ENCODE peak calls at places on chromosomes 4 and X, in ten cellular contexts. One of them, this sample, is unnamed.

GRCh38 chrX:724256-724655 is 93.7 kb downstream of the SHOX start:
- DNase-seq in GM18507: no peak
- DNase-seq in SW480: no peak
- DNase-seq in astrocyte of the spinal cord: no peak
- DNase-seq in heart left ventricle: no peak
- DNase-seq in posterior vena cava: peak
- DNase-seq in nucleus accumbens: no peak
- DNase-seq in endothelial cell: no peak
- DNase-seq in stimulated activated CD8-positive, alpha-beta memory T cell treated with anti-CD3 and anti-CD28 coated beads, Interleukin-15, amount 100 ng/mL, for 48 hours: no peak
- DNase-seq in hypothalamus: no peak
- DNase-seq in this sample: no peak

GRCh38 chrX:26409636-26410035 is 193.7 kb downstream of the MAGEB5 start:
- DNase-seq in GM18507: no peak
- DNase-seq in SW480: no peak
- DNase-seq in astrocyte of the spinal cord: no peak
- DNase-seq in heart left ventricle: no peak
- DNase-seq in posterior vena cava: no peak
- DNase-seq in nucleus accumbens: no peak
- DNase-seq in endothelial cell: no peak
- DNase-seq in stimulated activated CD8-positive, alpha-beta memory T cell treated with anti-CD3 and anti-CD28 coated beads, Interleukin-15, amount 100 ng/mL, for 48 hours: no peak
- DNase-seq in hypothalamus: no peak
- DNase-seq in this sample: no peak

GRCh38 chrX:29422034-29422433 is 793.3 kb upstream of the MAGEB2 start:
- DNase-seq in GM18507: no peak
- DNase-seq in SW480: peak
- DNase-seq in astrocyte of the spinal cord: no peak
- DNase-seq in heart left ventricle: no peak
- DNase-seq in posterior vena cava: no peak
- DNase-seq in nucleus accumbens: no peak
- DNase-seq in endothelial cell: no peak
- DNase-seq in stimulated activated CD8-positive, alpha-beta memory T cell treated with anti-CD3 and anti-CD28 coated beads, Interleukin-15, amount 100 ng/mL, for 48 hours: no peak
- DNase-seq in hypothalamus: no peak
- DNase-seq in this sample: no peak

GRCh38 chr4:178941975-178942374 is 1499.7 kb upstream of the AGA start:
- DNase-seq in GM18507: no peak
- DNase-seq in SW480: no peak
- DNase-seq in astrocyte of the spinal cord: no peak
- DNase-seq in heart left ventricle: no peak
- DNase-seq in posterior vena cava: no peak
- DNase-seq in nucleus accumbens: no peak
- DNase-seq in endothelial cell: no peak
- DNase-seq in stimulated activated CD8-positive, alpha-beta memory T cell treated with anti-CD3 and anti-CD28 coated beads, Interleukin-15, amount 100 ng/mL, for 48 hours: no peak
- DNase-seq in hypothalamus: no peak
- DNase-seq in this sample: no peak

GRCh38 chr4:20672262-20672661 is 28.0 kb upstream of the PACRGL start:
- DNase-seq in GM18507: no peak
- DNase-seq in SW480: no peak
- DNase-seq in astrocyte of the spinal cord: no peak
- DNase-seq in heart left ventricle: no peak
- DNase-seq in posterior vena cava: no peak
- DNase-seq in nucleus accumbens: no peak
- DNase-seq in endothelial cell: no peak
- DNase-seq in stimulated activated CD8-positive, alpha-beta memory T cell treated with anti-CD3 and anti-CD28 coated beads, Interleukin-15, amount 100 ng/mL, for 48 hours: no peak
- DNase-seq in hypothalamus: no peak
- DNase-seq in this sample: no peak

GRCh38 chr4:65383589-65384305 is 286.5 kb downstream of the EPHA5 start:
- DNase-seq in GM18507: no peak
- DNase-seq in SW480: no peak
- DNase-seq in astrocyte of the spinal cord: peak
- DNase-seq in heart left ventricle: no peak
- DNase-seq in posterior vena cava: no peak
- DNase-seq in nucleus accumbens: no peak
- DNase-seq in endothelial cell: no peak
- DNase-seq in stimulated activated CD8-positive, alpha-beta memory T cell treated with anti-CD3 and anti-CD28 coated beads, Interleukin-15, amount 100 ng/mL, for 48 hours: no peak
- DNase-seq in hypothalamus: no peak
- DNase-seq in this sample: no peak

GRCh38 chrX:152901816-152902501 is 4.1 kb downstream of the ZNF185 start:
- DNase-seq in GM18507: no peak
- DNase-seq in SW480: no peak
- DNase-seq in astrocyte of the spinal cord: peak
- DNase-seq in heart left ventricle: no peak
- DNase-seq in posterior vena cava: no peak
- DNase-seq in nucleus accumbens: no peak
- DNase-seq in endothelial cell: no peak
- DNase-seq in stimulated activated CD8-positive, alpha-beta memory T cell treated with anti-CD3 and anti-CD28 coated beads, Interleukin-15, amount 100 ng/mL, for 48 hours: no peak
- DNase-seq in hypothalamus: no peak
- DNase-seq in this sample: no peak

GRCh38 chr4:183448436-183448835 is 4.0 kb downstream of the CDKN2AIP start:
- DNase-seq in GM18507: no peak
- DNase-seq in SW480: no peak
- DNase-seq in astrocyte of the spinal cord: no peak
- DNase-seq in heart left ventricle: no peak
- DNase-seq in posterior vena cava: no peak
- DNase-seq in nucleus accumbens: no peak
- DNase-seq in endothelial cell: no peak
- DNase-seq in stimulated activated CD8-positive, alpha-beta memory T cell treated with anti-CD3 and anti-CD28 coated beads, Interleukin-15, amount 100 ng/mL, for 48 hours: no peak
- DNase-seq in hypothalamus: no peak
- DNase-seq in this sample: no peak

GRCh38 chrX:103475381-103475780 is 43.9 kb downstream of the RAB40A start:
- DNase-seq in GM18507: no peak
- DNase-seq in SW480: no peak
- DNase-seq in astrocyte of the spinal cord: no peak
- DNase-seq in heart left ventricle: no peak
- DNase-seq in posterior vena cava: no peak
- DNase-seq in nucleus accumbens: no peak
- DNase-seq in endothelial cell: no peak
- DNase-seq in stimulated activated CD8-positive, alpha-beta memory T cell treated with anti-CD3 and anti-CD28 coated beads, Interleukin-15, amount 100 ng/mL, for 48 hours: no peak
- DNase-seq in hypothalamus: no peak
- DNase-seq in this sample: no peak

GRCh38 chr4:119559044-119559647 is 69.5 kb downstream of the PDE5A start:
- DNase-seq in GM18507: no peak
- DNase-seq in SW480: peak
- DNase-seq in astrocyte of the spinal cord: peak
- DNase-seq in heart left ventricle: no peak
- DNase-seq in posterior vena cava: no peak
- DNase-seq in nucleus accumbens: no peak
- DNase-seq in endothelial cell: no peak
- DNase-seq in stimulated activated CD8-positive, alpha-beta memory T cell treated with anti-CD3 and anti-CD28 coated beads, Interleukin-15, amount 100 ng/mL, for 48 hours: no peak
- DNase-seq in hypothalamus: no peak
- DNase-seq in this sample: no peak

This sample was measured in AG09309.